ENCODE peak calls at places on chromosomes 6 and 20, in five cellular contexts. H, K, B, W and L are unnamed samples.

GRCh38 chr6:156658186-156658585 is 119.0 kb upstream of the ARID1B start:
- DNase-seq in H (no peak), W (no peak), K (peak; percentile 88), B (no peak), L (no peak)

GRCh38 chr6:121210943-121211342 is 123.3 kb downstream of the TBC1D32 start:
- DNase-seq in W (no peak), B (no peak), K (no peak), H (no peak), L (no peak)

GRCh38 chr6:128990349-128990748 is 107.4 kb downstream of the LAMA2 start:
- DNase-seq in K (no peak), W (no peak), H (no peak), B (no peak), L (no peak)

GRCh38 chr6:132320007-132320406 is 81.3 kb downstream of the MOXD1 start:
- DNase-seq in H (no peak), K (peak; percentile 63), W (no peak), B (no peak), L (no peak)

GRCh38 chr6:84764332-84765049 is at the start of gene TBX18:
- DNase-seq in K (peak; percentile 99), B (peak; percentile 98), H (no peak), W (no peak), L (no peak)

GRCh38 chr6:36678488-36679042 is at the start of gene CDKN1A:
- DNase-seq in K (peak; percentile 90), H (peak; percentile 60), W (peak; percentile 90), B (peak; percentile 86), L (peak; percentile 74)

GRCh38 chr6:126804255-126805064 is 314.0 kb upstream of the RSPO3 start:
- DNase-seq in B (peak; percentile 40), W (peak; percentile 22), H (no peak), K (peak; percentile 64), L (peak; percentile 64)

GRCh38 chr6:11381801-11382513 is 149.5 kb upstream of the NEDD9 start:
- DNase-seq in W (peak; percentile 60), K (no peak), H (peak; percentile 64), B (no peak), L (no peak)

GRCh38 chr6:158008894-158009891 is 27.5 kb downstream of the SYNJ2 start:
- DNase-seq in H (no peak), B (peak; percentile 73), W (no peak), K (peak; percentile 46), L (peak; percentile 75)

GRCh38 chr6:41191569-41191968 is 9.4 kb downstream of the TREML2 start:
- DNase-seq in K (no peak), B (no peak), W (peak; percentile 44), H (no peak), L (no peak)

GRCh38 chr6:131400782-131401496 is 172.1 kb upstream of the ARG1 start:
- DNase-seq in K (no peak), W (no peak), H (no peak), B (no peak), L (no peak)

GRCh38 chr6:159082039-159082815 is 37.4 kb upstream of the TAGAP start:
- DNase-seq in W (no peak), H (no peak), B (no peak), K (no peak), L (no peak)

GRCh38 chr20:38117635-38118034 is 47.4 kb downstream of the TGM2 start:
- DNase-seq in K (peak; percentile 59), H (no peak), B (no peak), W (no peak), L (no peak)